ENCODE peak calls at places on chromosomes 16 and 17, in seven cellular contexts. Z, I, V, T, B, S and R are unnamed samples.
A peak's percentile ranks its signal among the peaks of the same experiment; 100 is the strongest.

GRCh38 chr16:29809850-29810698 is 1.9 kb upstream of the PRRT2 start:
- DNase-seq in Z (no peak), I (no peak), V (no peak), T (peak; percentile 48), B (peak; percentile 31), S (no peak), R (no peak)

GRCh38 chr16:49526966-49527365 is 153.4 kb downstream of the C16orf78 start:
- DNase-seq in Z (no peak), I (no peak), V (no peak), T (no peak), B (no peak), S (no peak), R (no peak)

GRCh38 chr17:70144260-70144846 is 25.0 kb upstream of the KCNJ2 start:
- DNase-seq in Z (no peak), I (peak; percentile 54), V (no peak), T (no peak), B (no peak), S (no peak), R (no peak)

GRCh38 chr17:80160536-80160935 is 9.3 kb upstream of the CARD14 start:
- DNase-seq in Z (no peak), I (no peak), V (no peak), T (no peak), B (no peak), S (no peak), R (no peak)

GRCh38 chr16:75921281-75921680 is 195.0 kb upstream of the CPHXL start:
- DNase-seq in Z (no peak), I (no peak), V (no peak), T (no peak), B (no peak), S (no peak), R (no peak)

GRCh38 chr17:70855401-70856054 is 686.2 kb downstream of the KCNJ2 start:
- DNase-seq in Z (no peak), I (peak; percentile 90), V (no peak), T (no peak), B (no peak), S (peak; percentile 20), R (no peak)

GRCh38 chr16:50938923-50939322 is 197.0 kb downstream of the CYLD start:
- DNase-seq in Z (no peak), I (no peak), V (no peak), T (no peak), B (no peak), S (no peak), R (no peak)

GRCh38 chr16:50326835-50327465 is 41.8 kb downstream of the BRD7 start:
- DNase-seq in Z (no peak), I (peak; percentile 36), V (peak; percentile 24), T (no peak), B (no peak), S (peak; percentile 4), R (no peak)

GRCh38 chr17:37488607-37489196 is 989 bp upstream of the DUSP14 start:
- DNase-seq in Z (peak; percentile 83), I (peak; percentile 97), V (peak; percentile 84), T (peak; percentile 89), B (peak; percentile 47), S (peak; percentile 76), R (peak; percentile 92)

GRCh38 chr17:12821376-12821940 is 32.2 kb downstream of the ARHGAP44 start:
- DNase-seq in Z (no peak), I (peak; percentile 5), V (no peak), T (no peak), B (no peak), S (no peak), R (no peak)

GRCh38 chr17:27239046-27239445 is 54.9 kb upstream of the WSB1 start:
- DNase-seq in Z (no peak), I (no peak), V (no peak), T (no peak), B (no peak), S (no peak), R (no peak)

GRCh38 chr17:63696381-63696961 is 3.5 kb downstream of the LIMD2 start:
- DNase-seq in Z (no peak), I (no peak), V (no peak), T (no peak), B (no peak), S (no peak), R (no peak)

GRCh38 chr17:78114831-78115723 is 13.5 kb downstream of the TMC6 start:
- DNase-seq in Z (no peak), I (no peak), V (no peak), T (no peak), B (no peak), S (no peak), R (no peak)

GRCh38 chr16:30142672-30143346 is 19.8 kb upstream of the MAPK3 start:
- DNase-seq in Z (no peak), I (no peak), V (no peak), T (no peak), B (no peak), S (peak; percentile 15), R (no peak)

GRCh38 chr16:79316004-79316458 is 284.5 kb downstream of the MAF start:
- DNase-seq in Z (no peak), I (no peak), V (no peak), T (no peak), B (no peak), S (no peak), R (no peak)

GRCh38 chr17:39186481-39187002 is 10.9 kb downstream of the CACNB1 start:
- DNase-seq in Z (no peak), I (no peak), V (no peak), T (no peak), B (no peak), S (no peak), R (no peak)

GRCh38 chr17:35254107-35254802 is 11.4 kb downstream of the SLFN5 start:
- DNase-seq in Z (no peak), I (peak; percentile 97), V (peak; percentile 36), T (peak; percentile 84), B (peak; percentile 73), S (peak; percentile 59), R (peak; percentile 85)

GRCh38 chr16:3718628-3719027 is 1.3 kb upstream of the TRAP1 start:
- DNase-seq in Z (no peak), I (no peak), V (no peak), T (no peak), B (no peak), S (no peak), R (no peak)

DNA sequence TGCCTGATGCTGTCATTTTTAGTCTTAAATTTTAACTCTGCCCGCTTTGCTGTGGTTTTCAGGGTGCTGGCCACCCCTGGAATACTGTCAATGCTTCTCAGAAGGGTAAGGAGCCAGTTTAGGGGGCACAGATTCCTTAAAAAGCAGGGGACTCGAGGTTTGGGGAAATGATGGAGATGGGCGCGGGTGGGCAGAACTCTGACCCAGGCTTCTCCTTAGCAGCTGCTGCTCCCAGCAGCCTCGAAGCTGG is 23.7 kb downstream of the STAT5A start:
- DNase-seq in Z (no peak), I (no peak), V (no peak), T (no peak), B (no peak), S (no peak), R (no peak)
- H3K36me3 ChIP-seq in Z (no peaks in the 10 kb centered on the region), I (peaks cover 36% of the 10 kb centered on the region), V (peaks cover 4% of the 10 kb centered on the region), T (no peaks in the 10 kb centered on the region), B (peaks cover 42% of the 10 kb centered on the region), S (no peaks in the 10 kb centered on the region), R (peaks cover 36% of the 10 kb centered on the region)

GRCh38 chr16:71449020-71449419 is 7.2 kb upstream of the TLE7 start:
- DNase-seq in Z (no peak), I (no peak), V (no peak), T (no peak), B (no peak), S (no peak), R (no peak)

GRCh38 chr16:71443714-71444113 is 1.9 kb upstream of the TLE7 start:
- DNase-seq in Z (no peak), I (no peak), V (no peak), T (no peak), B (no peak), S (no peak), R (no peak)

GRCh38 chr16:71453051-71453450 is 9.0 kb downstream of the ZNF23 start:
- DNase-seq in Z (no peak), I (peak; percentile 23), V (no peak), T (no peak), B (no peak), S (no peak), R (no peak)

DNA sequence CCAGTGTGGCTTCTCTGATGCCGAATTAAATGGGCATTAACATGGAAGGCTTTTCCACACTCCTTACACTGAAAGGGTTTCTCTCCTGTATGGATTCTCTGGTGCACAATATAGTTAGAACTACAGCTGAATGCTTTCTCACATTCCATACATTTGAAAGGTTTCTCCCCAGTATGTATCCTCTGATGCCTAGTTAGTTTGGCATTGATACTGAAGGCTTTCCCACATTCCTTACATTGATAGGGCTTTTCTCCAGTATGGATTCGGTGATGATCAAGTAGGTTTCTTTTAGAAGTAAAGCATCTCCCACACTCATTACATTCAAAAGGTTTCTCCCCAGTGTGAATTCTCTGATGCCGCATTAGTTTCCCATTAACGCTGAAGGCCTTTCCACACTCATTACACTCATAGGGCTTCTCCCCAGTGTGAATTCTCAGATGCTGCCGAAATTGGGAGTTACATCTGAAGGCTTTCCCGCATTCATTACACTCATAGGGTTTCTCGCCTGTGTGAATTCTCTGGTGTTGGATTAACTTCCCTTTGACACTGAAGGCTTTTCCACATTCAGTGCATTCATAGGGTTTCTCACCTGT is 6.5 kb upstream of the TLE7 start:
- DNase-seq in Z (no peak), I (no peak), V (no peak), T (no peak), B (no peak), S (no peak), R (no peak)
- H3K9me3 ChIP-seq in Z (peaks cover 99% of the 10 kb centered on the region), I (peaks cover 78% of the 10 kb centered on the region), V (peaks cover 93% of the 10 kb centered on the region), T (peaks cover 90% of the 10 kb centered on the region), B (peaks cover 85% of the 10 kb centered on the region), S (peaks cover 42% of the 10 kb centered on the region), R (peaks cover 100% of the 10 kb centered on the region)

DNA sequence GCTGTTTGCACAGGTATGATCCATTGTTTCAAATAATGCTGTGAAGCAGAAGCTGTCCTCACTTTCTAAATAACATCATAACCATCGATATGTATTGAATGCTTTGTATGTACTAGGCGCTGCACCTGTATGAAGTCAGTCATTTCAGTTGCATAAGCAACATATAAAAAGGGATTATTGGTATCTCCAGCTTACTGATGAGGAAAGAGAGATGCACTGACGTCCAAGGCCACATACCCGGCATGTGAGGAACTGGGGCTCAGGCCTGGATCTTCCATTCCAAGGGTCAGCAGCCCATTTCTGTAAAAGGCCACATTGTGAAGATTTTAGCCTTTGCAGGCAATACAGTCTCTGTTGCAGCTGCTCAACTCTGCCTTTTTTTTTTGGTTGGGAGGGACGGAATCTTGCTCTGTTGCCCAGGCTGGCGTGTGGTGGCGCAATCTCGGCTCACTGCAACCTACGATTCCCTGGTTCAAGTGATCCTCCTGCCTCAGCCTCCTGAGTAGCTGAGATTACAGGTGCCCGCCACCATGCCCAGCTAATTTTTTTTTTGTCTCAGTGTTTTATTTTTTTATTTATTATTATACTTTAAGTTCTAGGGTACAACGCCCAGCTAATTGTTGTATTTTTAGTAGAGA is 244.7 kb downstream of the MRTFB start:
- DNase-seq in Z (no peak), I (no peak), V (no peak), T (no peak), B (no peak), S (no peak), R (no peak)
- H3K4me1 ChIP-seq in Z (no peaks in the 10 kb centered on the region), I (peaks cover 9% of the 10 kb centered on the region), V (peaks cover 55% of the 10 kb centered on the region), T (no peaks in the 10 kb centered on the region), B (peaks cover 4% of the 10 kb centered on the region), S (peaks cover 14% of the 10 kb centered on the region), R (peaks cover 46% of the 10 kb centered on the region)

DNA sequence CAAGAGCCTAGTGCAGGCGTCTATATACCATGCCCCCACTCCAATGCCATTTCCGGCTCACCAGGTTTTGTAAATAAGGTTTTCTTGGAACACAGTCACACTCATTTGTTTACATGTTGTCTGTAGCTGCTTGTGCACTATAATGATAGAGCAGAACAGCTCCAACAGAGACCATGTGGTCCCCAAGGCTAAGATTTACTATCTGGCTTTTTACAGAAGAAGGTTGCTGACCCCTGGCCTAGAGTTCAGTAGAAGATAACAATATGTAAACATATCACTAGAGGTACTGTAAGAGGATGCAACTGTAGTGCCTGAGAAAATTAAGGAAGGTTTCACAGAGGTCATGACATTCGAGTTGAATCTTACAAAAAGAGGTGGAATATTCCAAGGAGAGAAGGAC is 66.3 kb downstream of the CACNG1 start:
- DNase-seq in Z (no peak), I (no peak), V (no peak), T (no peak), B (no peak), S (no peak), R (no peak)
- H3K36me3 ChIP-seq in Z (peaks cover 7% of the 10 kb centered on the region), I (peaks cover 31% of the 10 kb centered on the region), V (no peaks in the 10 kb centered on the region), T (no peaks in the 10 kb centered on the region), B (peaks cover 28% of the 10 kb centered on the region), S (peaks cover 3% of the 10 kb centered on the region), R (peaks cover 42% of the 10 kb centered on the region)